ENCODE peak calls at places on chromosome 20, in four cellular contexts. One of them, this sample, is unnamed.

GRCh38 chr20:16539280-16539679 is 34.0 kb downstream of the KIF16B start:
- DNase-seq in kidney: no peak
- DNase-seq in GM10248: no peak
- DNase-seq in neural progenitor cell: no peak
- DNase-seq in this sample: no peak

GRCh38 chr20:53926428-53927028 is 143.9 kb downstream of the BCAS1 start:
- DNase-seq in kidney: no peak
- DNase-seq in GM10248: peak
- DNase-seq in neural progenitor cell: no peak
- DNase-seq in this sample: peak

GRCh38 chr20:50980071-50980681 is 21.6 kb downstream of the MOCS3 start:
- DNase-seq in neural progenitor cell: no peak
- DNase-seq in kidney: no peak
- DNase-seq in GM10248: no peak
- DNase-seq in this sample: peak

GRCh38 chr20:25544316-25544715 is 41.0 kb downstream of the NINL start:
- DNase-seq in GM10248: no peak
- DNase-seq in kidney: no peak
- DNase-seq in neural progenitor cell: no peak
- DNase-seq in this sample: no peak

GRCh38 chr20:49286689-49287551 is 9.1 kb upstream of the ZNFX1 start:
- DNase-seq in kidney: no peak
- DNase-seq in neural progenitor cell: peak
- DNase-seq in GM10248: no peak
- DNase-seq in this sample: peak

GRCh38 chr20:31475472-31476312 is 604 bp downstream of the REM1 start:
- DNase-seq in kidney: no peak
- DNase-seq in GM10248: no peak
- DNase-seq in neural progenitor cell: no peak
- DNase-seq in this sample: no peak

GRCh38 chr20:14925286-14925685 is 587.9 kb upstream of the FLRT3 start:
- DNase-seq in kidney: no peak
- DNase-seq in neural progenitor cell: no peak
- DNase-seq in GM10248: no peak
- DNase-seq in this sample: peak

GRCh38 chr20:45163071-45163803 is 11.5 kb upstream of the PI3 start:
- DNase-seq in GM10248: no peak
- DNase-seq in neural progenitor cell: no peak
- DNase-seq in kidney: no peak
- DNase-seq in this sample: no peak

GRCh38 chr20:1861347-1861987 is 33.7 kb upstream of the SIRPA start:
- DNase-seq in GM10248: no peak
- DNase-seq in kidney: no peak
- DNase-seq in neural progenitor cell: no peak
- DNase-seq in this sample: peak

GRCh38 chr20:21102252-21102609 is 3.9 kb downstream of the LINC00237 start:
- DNase-seq in neural progenitor cell: peak
- DNase-seq in kidney: no peak
- DNase-seq in GM10248: peak
- DNase-seq in this sample: no peak

GRCh38 chr20:58892932-58893224 is 40.4 kb downstream of the GNAS start:
- DNase-seq in neural progenitor cell: no peak
- DNase-seq in kidney: no peak
- DNase-seq in GM10248: no peak
- DNase-seq in this sample: no peak

GRCh38 chr20:60057866-60058807 is 99.9 kb downstream of the CDH26 start:
- DNase-seq in neural progenitor cell: peak
- DNase-seq in kidney: peak
- DNase-seq in GM10248: peak
- DNase-seq in this sample: peak

GRCh38 chr20:23149623-23150279 is 63.6 kb upstream of the CD93 start:
- DNase-seq in GM10248: no peak
- DNase-seq in kidney: no peak
- DNase-seq in neural progenitor cell: no peak
- DNase-seq in this sample: peak

GRCh38 chr20:31605031-31605901 is at the start of gene ID1:
- DNase-seq in kidney: peak
- DNase-seq in neural progenitor cell: peak
- DNase-seq in GM10248: peak
- DNase-seq in this sample: peak

GRCh38 chr20:57712851-57713504 is 3.2 kb upstream of the PMEPA1 start:
- DNase-seq in GM10248: no peak
- DNase-seq in neural progenitor cell: no peak
- DNase-seq in kidney: no peak
- DNase-seq in this sample: no peak

GRCh38 chr20:57713505-57713903 is 3.7 kb upstream of the PMEPA1 start:
- DNase-seq in kidney: no peak
- DNase-seq in GM10248: no peak
- DNase-seq in neural progenitor cell: no peak
- DNase-seq in this sample: peak

GRCh38 chr20:57710841-57711240 is 1.0 kb upstream of the PMEPA1 start:
- DNase-seq in kidney: no peak
- DNase-seq in GM10248: no peak
- DNase-seq in neural progenitor cell: no peak
- DNase-seq in this sample: no peak

GRCh38 chr20:57711311-57711712 is 1.5 kb upstream of the PMEPA1 start:
- DNase-seq in kidney: no peak
- DNase-seq in neural progenitor cell: no peak
- DNase-seq in GM10248: no peak
- DNase-seq in this sample: no peak

GRCh38 chr20:57711826-57712225 is 2.0 kb upstream of the PMEPA1 start:
- DNase-seq in kidney: no peak
- DNase-seq in neural progenitor cell: no peak
- DNase-seq in GM10248: no peak
- DNase-seq in this sample: no peak
- TF ChIP-seq CTCF in kidney: no peak
- TF ChIP-seq CTCF in neural progenitor cell: no peak
- TF ChIP-seq CTCF in GM10248: no peak
- TF ChIP-seq CTCF in this sample: no peak

GRCh38 chr20:33438481-33438880 is 5.1 kb downstream of the SNTA1 start:
- DNase-seq in GM10248: no peak
- DNase-seq in kidney: no peak
- DNase-seq in neural progenitor cell: no peak
- DNase-seq in this sample: no peak
- TF ChIP-seq CTCF in GM10248: no peak
- TF ChIP-seq CTCF in kidney: no peak
- TF ChIP-seq CTCF in neural progenitor cell: no peak
- TF ChIP-seq CTCF in this sample: no peak

GRCh38 chr20:37939701-37940151 is 36.8 kb downstream of the VSTM2L start:
- DNase-seq in GM10248: no peak
- DNase-seq in kidney: no peak
- DNase-seq in neural progenitor cell: no peak
- DNase-seq in this sample: no peak

GRCh38 chr20:37940161-37940560 is 37.2 kb downstream of the VSTM2L start:
- DNase-seq in GM10248: no peak
- DNase-seq in neural progenitor cell: no peak
- DNase-seq in kidney: no peak
- DNase-seq in this sample: no peak

GRCh38 chr20:37943033-37943432 is 40.1 kb downstream of the VSTM2L start:
- DNase-seq in neural progenitor cell: no peak
- DNase-seq in GM10248: no peak
- DNase-seq in kidney: no peak
- DNase-seq in this sample: no peak

GRCh38 chr20:37941992-37942391 is 39.1 kb downstream of the VSTM2L start:
- DNase-seq in kidney: no peak
- DNase-seq in neural progenitor cell: no peak
- DNase-seq in GM10248: no peak
- DNase-seq in this sample: no peak

GRCh38 chr20:37941332-37941731 is 38.4 kb downstream of the VSTM2L start:
- DNase-seq in neural progenitor cell: peak
- DNase-seq in GM10248: no peak
- DNase-seq in kidney: no peak
- DNase-seq in this sample: no peak
- TF ChIP-seq CTCF in neural progenitor cell: peak
- TF ChIP-seq CTCF in GM10248: no peak
- TF ChIP-seq CTCF in kidney: no peak
- TF ChIP-seq CTCF in this sample: no peak

GRCh38 chr20:37285664-37286374 is 3.6 kb upstream of the MANBAL start:
- DNase-seq in neural progenitor cell: no peak
- DNase-seq in GM10248: no peak
- DNase-seq in kidney: no peak
- DNase-seq in this sample: no peak

GRCh38 chr20:37283530-37284195 is 5.8 kb upstream of the MANBAL start:
- DNase-seq in kidney: no peak
- DNase-seq in neural progenitor cell: no peak
- DNase-seq in GM10248: no peak
- DNase-seq in this sample: no peak

GRCh38 chr20:37284691-37285124 is 4.7 kb upstream of the MANBAL start:
- DNase-seq in GM10248: no peak
- DNase-seq in kidney: no peak
- DNase-seq in neural progenitor cell: no peak
- DNase-seq in this sample: no peak

GRCh38 chr20:37279820-37280219 is 9.6 kb upstream of the MANBAL start:
- DNase-seq in GM10248: no peak
- DNase-seq in neural progenitor cell: no peak
- DNase-seq in kidney: no peak
- DNase-seq in this sample: no peak

DNA sequence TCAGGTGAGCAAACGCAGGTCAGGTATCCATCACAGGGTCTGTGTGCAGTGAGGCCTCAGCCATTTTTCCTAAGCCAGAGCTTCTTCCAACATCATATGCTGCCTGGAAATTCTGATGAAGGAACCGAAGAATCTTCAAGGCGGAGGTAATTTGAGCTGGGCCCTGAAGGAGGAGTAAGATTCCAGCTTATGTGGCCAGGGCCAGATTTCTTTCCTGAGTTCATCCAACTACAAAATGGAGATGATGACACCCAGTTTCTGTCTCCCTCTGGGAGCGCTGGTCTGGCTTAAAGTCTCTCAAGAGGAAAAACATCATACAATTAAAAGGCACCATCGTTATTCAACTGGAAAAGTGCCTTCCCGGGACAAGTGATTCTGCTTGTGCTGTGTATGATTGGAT is 6.9 kb upstream of the MANBAL start:
- DNase-seq in neural progenitor cell: peak
- DNase-seq in GM10248: no peak
- DNase-seq in kidney: no peak
- DNase-seq in this sample: peak
- TF ChIP-seq CTCF in neural progenitor cell: peak
- TF ChIP-seq CTCF in GM10248: no peak
- TF ChIP-seq CTCF in kidney: peak
- TF ChIP-seq CTCF in this sample: peak

GRCh38 chr20:57174737-57175136 is 91.7 kb downstream of the BMP7 start:
- DNase-seq in kidney: no peak
- DNase-seq in neural progenitor cell: no peak
- DNase-seq in GM10248: no peak
- DNase-seq in this sample: no peak
- TF ChIP-seq CTCF in kidney: no peak
- TF ChIP-seq CTCF in neural progenitor cell: no peak
- TF ChIP-seq CTCF in GM10248: no peak
- TF ChIP-seq CTCF in this sample: no peak